ENCODE peak calls at places on chromosome 12, in six cellular contexts. One of them, this sample, is unnamed.

GRCh38 chr12:105317453-105317852 is 13.0 kb upstream of the C12orf75 start:
- DNase-seq in K562: no peak
- DNase-seq in A549: peak; percentile 50
- DNase-seq in endothelial cell of umbilical vein: no peak
- DNase-seq in GM12878: no peak
- DNase-seq in HepG2: no peak
- DNase-seq in this sample: no peak

GRCh38 chr12:65175385-65175784 is 6.0 kb downstream of the LEMD3 start:
- DNase-seq in HepG2: no peak
- DNase-seq in GM12878: no peak
- DNase-seq in A549: no peak
- DNase-seq in K562: no peak
- DNase-seq in endothelial cell of umbilical vein: no peak
- DNase-seq in this sample: no peak

GRCh38 chr12:53004582-53004981 is 1.7 kb upstream of the EIF4B start:
- DNase-seq in GM12878: no peak
- DNase-seq in K562: no peak
- DNase-seq in endothelial cell of umbilical vein: no peak
- DNase-seq in HepG2: no peak
- DNase-seq in A549: peak; percentile 45
- DNase-seq in this sample: peak; percentile 30

GRCh38 chr12:52740591-52740990 is 36.6 kb downstream of the KRT76 start:
- DNase-seq in A549: peak; percentile 25
- DNase-seq in HepG2: no peak
- DNase-seq in endothelial cell of umbilical vein: no peak
- DNase-seq in K562: no peak
- DNase-seq in GM12878: no peak
- DNase-seq in this sample: no peak

GRCh38 chr12:114288071-114288470 is 117.9 kb downstream of the TBX5 start:
- DNase-seq in HepG2: no peak
- DNase-seq in GM12878: no peak
- DNase-seq in K562: no peak
- DNase-seq in A549: no peak
- DNase-seq in endothelial cell of umbilical vein: no peak
- DNase-seq in this sample: no peak

GRCh38 chr12:50676761-50677160 is 87.1 kb upstream of the ATF1 start:
- DNase-seq in HepG2: no peak
- DNase-seq in K562: no peak
- DNase-seq in GM12878: no peak
- DNase-seq in A549: no peak
- DNase-seq in endothelial cell of umbilical vein: no peak
- DNase-seq in this sample: no peak

GRCh38 chr12:6691473-6691872 is 2.3 kb upstream of the ZNF384 start:
- DNase-seq in K562: no peak
- DNase-seq in GM12878: no peak
- DNase-seq in endothelial cell of umbilical vein: no peak
- DNase-seq in A549: no peak
- DNase-seq in HepG2: no peak
- DNase-seq in this sample: peak; percentile 69

GRCh38 chr12:43847427-43847826 is 11.5 kb downstream of the TMEM117 start:
- DNase-seq in K562: no peak
- DNase-seq in A549: peak; percentile 41
- DNase-seq in HepG2: no peak
- DNase-seq in GM12878: no peak
- DNase-seq in endothelial cell of umbilical vein: no peak
- DNase-seq in this sample: peak; percentile 50

GRCh38 chr12:92365333-92365732 is 219.7 kb upstream of the BTG1 start:
- DNase-seq in K562: no peak
- DNase-seq in endothelial cell of umbilical vein: no peak
- DNase-seq in GM12878: peak; percentile 43
- DNase-seq in A549: no peak
- DNase-seq in HepG2: no peak
- DNase-seq in this sample: no peak

GRCh38 chr12:66668311-66668710 is 10.6 kb downstream of the GRIP1 start:
- DNase-seq in A549: no peak
- DNase-seq in endothelial cell of umbilical vein: peak; percentile 17
- DNase-seq in HepG2: no peak
- DNase-seq in K562: no peak
- DNase-seq in GM12878: no peak
- DNase-seq in this sample: no peak

GRCh38 chr12:21991526-21991925 is 50.3 kb upstream of the ABCC9 start:
- DNase-seq in GM12878: no peak
- DNase-seq in endothelial cell of umbilical vein: no peak
- DNase-seq in HepG2: no peak
- DNase-seq in A549: no peak
- DNase-seq in K562: no peak
- DNase-seq in this sample: no peak

GRCh38 chr12:19006626-19007025 is 122.9 kb upstream of the PLEKHA5 start:
- DNase-seq in HepG2: no peak
- DNase-seq in K562: no peak
- DNase-seq in GM12878: no peak
- DNase-seq in A549: no peak
- DNase-seq in endothelial cell of umbilical vein: no peak
- DNase-seq in this sample: no peak

GRCh38 chr12:76508128-76508661 is 51.4 kb downstream of the OSBPL8 start:
- DNase-seq in A549: no peak
- DNase-seq in K562: no peak
- DNase-seq in GM12878: no peak
- DNase-seq in endothelial cell of umbilical vein: no peak
- DNase-seq in HepG2: no peak
- DNase-seq in this sample: no peak

GRCh38 chr12:104576980-104577925 is 120.5 kb downstream of the CHST11 start:
- DNase-seq in K562: peak; percentile 47
- DNase-seq in GM12878: no peak
- DNase-seq in A549: no peak
- DNase-seq in HepG2: no peak
- DNase-seq in endothelial cell of umbilical vein: no peak
- DNase-seq in this sample: no peak

GRCh38 chr12:51307655-51308593 is 16.1 kb downstream of the BIN2 start:
- DNase-seq in K562: no peak
- DNase-seq in GM12878: no peak
- DNase-seq in HepG2: no peak
- DNase-seq in endothelial cell of umbilical vein: peak; percentile 37
- DNase-seq in A549: peak; percentile 91
- DNase-seq in this sample: no peak

GRCh38 chr12:63294327-63294632 is 143.3 kb upstream of the AVPR1A start:
- DNase-seq in endothelial cell of umbilical vein: peak; percentile 92
- DNase-seq in HepG2: peak; percentile 76
- DNase-seq in A549: peak; percentile 89
- DNase-seq in K562: no peak
- DNase-seq in GM12878: no peak
- DNase-seq in this sample: no peak

GRCh38 chr12:105083551-105084105 is 630 bp downstream of the ALDH1L2 start:
- DNase-seq in HepG2: no peak
- DNase-seq in GM12878: no peak
- DNase-seq in endothelial cell of umbilical vein: peak; percentile 28
- DNase-seq in A549: peak; percentile 58
- DNase-seq in K562: no peak
- DNase-seq in this sample: peak; percentile 65

GRCh38 chr12:11107719-11108118 is 15.6 kb upstream of the TAS2R43 start:
- DNase-seq in A549: no peak
- DNase-seq in K562: no peak
- DNase-seq in GM12878: no peak
- DNase-seq in HepG2: no peak
- DNase-seq in endothelial cell of umbilical vein: no peak
- DNase-seq in this sample: no peak

GRCh38 chr12:1162083-1162760 is 171.2 kb downstream of the ERC1 start:
- DNase-seq in K562: no peak
- DNase-seq in endothelial cell of umbilical vein: no peak
- DNase-seq in GM12878: no peak
- DNase-seq in A549: no peak
- DNase-seq in HepG2: no peak
- DNase-seq in this sample: no peak

GRCh38 chr12:56431850-56432249 is 17.4 kb downstream of the TIMELESS start:
- DNase-seq in A549: no peak
- DNase-seq in endothelial cell of umbilical vein: no peak
- DNase-seq in HepG2: no peak
- DNase-seq in K562: no peak
- DNase-seq in GM12878: no peak
- DNase-seq in this sample: no peak

DNA sequence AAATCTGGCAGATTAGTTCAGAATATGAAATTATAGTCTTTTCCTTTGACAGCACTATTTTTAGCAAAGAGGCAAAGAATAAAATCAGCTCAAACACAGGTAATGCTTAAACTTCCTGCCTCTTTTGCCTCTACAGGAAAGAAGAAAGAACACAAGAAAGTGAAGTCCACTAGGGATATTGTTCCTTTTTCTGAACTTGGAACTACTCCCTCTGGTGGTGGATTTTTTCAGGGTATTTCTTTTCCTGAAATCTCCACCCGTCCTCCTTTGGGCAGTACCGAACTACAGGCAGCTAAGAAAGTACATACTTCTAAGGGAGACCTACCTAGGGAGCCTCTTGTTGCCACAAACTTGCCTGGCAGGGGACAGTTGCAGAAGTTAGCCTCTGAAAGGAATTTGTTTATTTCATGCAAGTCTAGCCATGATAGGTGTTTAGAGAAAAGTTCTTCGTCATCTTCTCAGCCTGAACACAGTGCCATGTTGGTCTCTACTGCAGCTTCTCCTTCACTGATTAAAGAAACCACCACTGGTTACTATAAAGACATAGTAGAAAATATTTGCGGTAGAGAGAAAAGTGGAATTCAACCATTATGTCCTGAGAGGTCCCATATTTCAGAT is 17.4 kb downstream of the TMPO start:
- DNase-seq in HepG2: peak; percentile 59
- DNase-seq in K562: peak; percentile 46
- DNase-seq in A549: peak; percentile 79
- DNase-seq in GM12878: no peak
- DNase-seq in endothelial cell of umbilical vein: peak; percentile 51
- DNase-seq in this sample: peak; percentile 76
- TF ChIP-seq MYC in HepG2: no peak
- TF ChIP-seq MYC in K562: no peak
- TF ChIP-seq MYC in A549: no peak
- TF ChIP-seq MYC in GM12878: no peak
- TF ChIP-seq MYC in endothelial cell of umbilical vein: no peak
- TF ChIP-seq MYC in this sample: no peak

DNA sequence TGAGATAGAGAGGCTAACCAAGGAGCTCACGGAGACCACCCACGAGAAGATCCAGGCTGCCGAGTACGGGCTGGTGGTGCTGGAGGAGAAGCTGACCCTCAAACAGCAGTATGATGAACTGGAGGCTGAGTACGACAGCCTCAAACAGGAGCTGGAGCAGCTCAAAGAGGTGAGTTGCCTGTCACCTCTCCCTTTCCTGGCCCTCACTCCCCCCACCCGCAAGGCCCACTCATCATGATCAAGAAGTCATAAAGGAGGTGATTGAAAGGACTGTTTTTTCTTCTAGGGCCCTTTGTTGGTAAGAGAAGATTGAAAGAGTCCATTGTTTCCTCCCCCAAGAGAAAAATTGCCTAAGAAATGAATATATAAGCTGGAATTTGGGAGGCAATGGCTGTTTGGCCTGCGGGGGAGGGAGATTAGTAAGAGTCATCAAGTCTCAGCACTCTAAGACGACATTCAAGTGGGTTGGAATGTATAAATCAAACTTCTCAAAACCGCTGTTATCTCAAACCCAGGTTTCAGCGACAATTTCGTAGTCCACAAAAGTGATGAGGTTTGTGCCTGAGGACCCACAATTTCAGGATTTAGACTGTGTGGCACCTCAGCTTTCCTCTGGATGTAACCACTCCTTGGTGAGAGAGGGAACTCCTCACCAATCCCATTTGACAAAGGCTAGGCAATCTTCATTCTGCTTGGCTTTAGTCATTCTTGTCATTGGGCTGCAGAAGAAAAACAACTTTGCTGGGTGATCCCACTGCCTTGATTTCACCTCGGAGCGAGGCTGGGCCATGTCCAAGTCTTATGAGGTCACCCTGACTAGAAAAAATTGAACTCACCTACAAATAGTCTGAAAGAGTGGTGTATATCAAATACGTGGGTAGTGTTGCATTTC is 975 bp downstream of the BICD1 start:
- DNase-seq in endothelial cell of umbilical vein: peak; percentile 78
- DNase-seq in GM12878: no peak
- DNase-seq in HepG2: peak; percentile 11
- DNase-seq in A549: peak; percentile 45
- DNase-seq in K562: peak; percentile 18
- DNase-seq in this sample: peak; percentile 46
- TF ChIP-seq POLR2A in endothelial cell of umbilical vein: no peak
- TF ChIP-seq POLR2A in GM12878: no peak
- TF ChIP-seq POLR2A in HepG2: no peak
- TF ChIP-seq POLR2A in A549: no peak
- TF ChIP-seq POLR2A in K562: no peak
- TF ChIP-seq POLR2A in this sample: no peak

GRCh38 chr12:54634795-54635194 is at the start of gene LACRT:
- DNase-seq in endothelial cell of umbilical vein: no peak
- DNase-seq in HepG2: no peak
- DNase-seq in A549: no peak
- DNase-seq in K562: no peak
- DNase-seq in GM12878: no peak
- DNase-seq in this sample: no peak
- TF ChIP-seq MAX in endothelial cell of umbilical vein: no peak
- TF ChIP-seq MAX in HepG2: no peak
- TF ChIP-seq MAX in A549: no peak
- TF ChIP-seq MAX in K562: no peak
- TF ChIP-seq MAX in GM12878: no peak
- TF ChIP-seq MAX in this sample: no peak

GRCh38 chr12:120936197-120936596 is 32.0 kb upstream of the SPPL3 start:
- DNase-seq in HepG2: no peak
- DNase-seq in GM12878: no peak
- DNase-seq in A549: no peak
- DNase-seq in endothelial cell of umbilical vein: no peak
- DNase-seq in K562: no peak
- DNase-seq in this sample: peak; percentile 48

GRCh38 chr12:120930032-120930431 is 25.9 kb upstream of the SPPL3 start:
- DNase-seq in endothelial cell of umbilical vein: no peak
- DNase-seq in A549: no peak
- DNase-seq in K562: no peak
- DNase-seq in HepG2: no peak
- DNase-seq in GM12878: no peak
- DNase-seq in this sample: no peak

GRCh38 chr12:120928864-120929652 is 24.9 kb upstream of the SPPL3 start:
- DNase-seq in endothelial cell of umbilical vein: no peak
- DNase-seq in GM12878: no peak
- DNase-seq in A549: no peak
- DNase-seq in K562: no peak
- DNase-seq in HepG2: no peak
- DNase-seq in this sample: no peak

GRCh38 chr12:120932058-120932457 is 27.9 kb upstream of the SPPL3 start:
- DNase-seq in endothelial cell of umbilical vein: no peak
- DNase-seq in GM12878: no peak
- DNase-seq in K562: no peak
- DNase-seq in A549: no peak
- DNase-seq in HepG2: no peak
- DNase-seq in this sample: no peak

DNA sequence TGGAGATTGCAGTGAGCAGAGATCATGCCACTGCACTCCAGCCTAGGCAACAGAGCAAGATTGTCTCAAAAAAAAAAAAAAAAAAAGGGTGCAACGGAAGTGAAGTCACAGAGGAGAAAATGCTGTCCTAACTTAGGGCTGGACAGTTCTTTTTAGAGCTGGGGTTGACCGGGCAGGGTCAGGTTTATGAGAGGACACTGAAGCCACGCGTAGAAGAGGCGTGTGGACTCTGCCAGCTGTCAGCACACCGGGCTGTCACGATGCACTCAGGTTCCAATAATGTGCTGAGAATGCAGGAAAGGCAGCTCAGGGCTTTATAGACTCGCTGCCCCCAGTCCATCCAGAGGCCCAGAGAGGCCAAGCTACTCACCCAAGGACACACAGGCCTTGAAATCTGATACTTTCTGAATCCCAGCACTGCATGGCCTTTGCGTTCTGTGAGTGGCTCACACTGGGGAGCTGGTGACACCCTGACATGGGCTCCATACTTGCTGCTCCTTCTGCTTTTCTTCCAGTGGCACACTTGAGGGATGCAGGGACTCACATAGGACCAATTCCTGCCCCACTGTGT is 28.9 kb upstream of the SPPL3 start:
- DNase-seq in endothelial cell of umbilical vein: no peak
- DNase-seq in K562: no peak
- DNase-seq in A549: no peak
- DNase-seq in GM12878: no peak
- DNase-seq in HepG2: no peak
- DNase-seq in this sample: no peak
- TF ChIP-seq MYC in endothelial cell of umbilical vein: no peak
- TF ChIP-seq MYC in K562: no peak
- TF ChIP-seq MYC in A549: no peak
- TF ChIP-seq MYC in GM12878: no peak
- TF ChIP-seq MYC in HepG2: no peak
- TF ChIP-seq MYC in this sample: no peak

This sample was measured in NB4.